ENCODE peak calls at places on chromosomes 4 and X, in five cellular contexts. L, I, S, Q and Z are unnamed samples.

GRCh38 chrX:126847143-126847542 is 27.6 kb downstream of the PRR32 start:
- DNase-seq in I (no peak), L (no peak), Q (no peak), S (no peak), Z (no peak)

GRCh38 chr4:5822617-5823016 is 70.3 kb downstream of the CRMP1 start:
- DNase-seq in Q (no peak), L (no peak), I (no peak), S (no peak), Z (no peak)

GRCh38 chr4:970046-970745 is 3.2 kb downstream of the DGKQ start:
- DNase-seq in I (no peak), Q (no peak), L (no peak), S (no peak), Z (no peak)

GRCh38 chr4:150229538-150229937 is 151.3 kb downstream of the DCLK2 start:
- DNase-seq in Q (no peak), L (no peak), S (no peak), I (no peak), Z (no peak)

GRCh38 chr4:53192017-53192416 is 173.8 kb downstream of the SCFD2 start:
- DNase-seq in Q (no peak), I (no peak), L (no peak), S (no peak), Z (no peak)

GRCh38 chr4:4356106-4357041 is 30.5 kb upstream of the NSG1 start:
- DNase-seq in L (no peak), I (no peak), S (no peak), Q (no peak), Z (no peak)

GRCh38 chr4:170589597-170590191 is 499.9 kb upstream of the AADAT start:
- DNase-seq in S (peak; percentile 37), Q (no peak), L (peak; percentile 41), I (peak; percentile 52), Z (peak; percentile 36)

GRCh38 chrX:69070949-69071650 is 94.2 kb downstream of the PJA1 start:
- DNase-seq in I (no peak), Q (no peak), L (peak; percentile 63), S (no peak), Z (no peak)

GRCh38 chrX:123408856-123409737 is 225.0 kb downstream of the GRIA3 start:
- DNase-seq in L (no peak), I (no peak), Q (no peak), S (peak; percentile 57), Z (no peak)

GRCh38 chrX:130704053-130705038 is 198.7 kb downstream of the ENOX2 start:
- DNase-seq in Q (no peak), S (no peak), I (no peak), L (no peak), Z (peak; percentile 66)

GRCh38 chr4:6463311-6464289 is 8.8 kb downstream of the PPP2R2C start:
- DNase-seq in Q (no peak), I (no peak), L (no peak), S (no peak), Z (no peak)

GRCh38 chr4:138741778-138742377 is 273.7 kb upstream of the NOCT start:
- DNase-seq in I (no peak), Q (no peak), L (no peak), S (no peak), Z (no peak)

GRCh38 chr4:2866160-2866861 is 22.7 kb downstream of the ADD1 start:
- DNase-seq in I (no peak), L (no peak), S (no peak), Q (no peak), Z (peak; percentile 31)

GRCh38 chr4:84965558-84966381 is 720 bp downstream of the WDFY3 start:
- DNase-seq in I (peak; percentile 47), S (no peak), Q (peak; percentile 59), L (peak; percentile 90), Z (peak; percentile 14)

GRCh38 chr4:27807207-27807606 is 946.6 kb downstream of the STIM2 start:
- DNase-seq in Q (no peak), I (no peak), L (no peak), S (no peak), Z (no peak)

GRCh38 chr4:113537183-113537977 is 224.2 kb downstream of the CAMK2D start:
- DNase-seq in S (no peak), Q (no peak), L (no peak), I (no peak), Z (no peak)

GRCh38 chr4:184583738-184584502 is 65.3 kb downstream of the CASP3 start:
- DNase-seq in I (no peak), S (peak; percentile 41), Q (no peak), L (no peak), Z (no peak)

GRCh38 chr4:168607215-168607614 is 110.4 kb downstream of the PALLD start:
- DNase-seq in I (no peak), S (no peak), Q (no peak), L (no peak), Z (no peak)

GRCh38 chr4:6852582-6852981 is 57.0 kb upstream of the TBC1D14 start:
- DNase-seq in I (no peak), L (no peak), S (no peak), Q (no peak), Z (no peak)

GRCh38 chr4:75654905-75655304 is 18.3 kb downstream of the G3BP2 start:
- DNase-seq in I (no peak), L (no peak), S (no peak), Q (no peak), Z (no peak)

GRCh38 chrX:154804957-154805695 is at the start of gene MPP1:
- DNase-seq in L (peak; percentile 89), Q (peak; percentile 88), S (peak; percentile 36), I (peak; percentile 94), Z (no peak)

GRCh38 chrX:65195621-65196020 is 219.4 kb upstream of the ZC4H2 start:
- DNase-seq in Q (no peak), S (no peak), I (no peak), L (no peak), Z (peak; percentile 35)

GRCh38 chr4:56142088-56142487 is 193.3 kb downstream of the CEP135 start:
- DNase-seq in L (no peak), S (no peak), Q (no peak), I (no peak), Z (no peak)

GRCh38 chr4:16508968-16509367 is 282.7 kb upstream of the TAPT1 start:
- DNase-seq in S (no peak), Q (peak; percentile 33), I (no peak), L (no peak), Z (no peak)

GRCh38 chr4:149784018-149784417 is 31.6 kb downstream of the IQCM start:
- DNase-seq in S (no peak), I (no peak), L (no peak), Q (no peak), Z (no peak)

GRCh38 chr4:163108614-163109013 is 58.1 kb downstream of the NAF1 start:
- DNase-seq in Q (no peak), S (no peak), L (no peak), I (no peak), Z (no peak)

GRCh38 chr4:163110442-163110841 is 56.2 kb downstream of the NAF1 start:
- DNase-seq in Q (no peak), L (no peak), S (no peak), I (no peak), Z (no peak)

GRCh38 chr4:163113921-163114703 is 52.6 kb downstream of the NAF1 start:
- DNase-seq in I (no peak), S (no peak), L (no peak), Q (no peak), Z (no peak)

GRCh38 chr4:163109967-163110366 is 56.7 kb downstream of the NAF1 start:
- DNase-seq in Q (no peak), L (no peak), S (no peak), I (no peak), Z (no peak)

DNA sequence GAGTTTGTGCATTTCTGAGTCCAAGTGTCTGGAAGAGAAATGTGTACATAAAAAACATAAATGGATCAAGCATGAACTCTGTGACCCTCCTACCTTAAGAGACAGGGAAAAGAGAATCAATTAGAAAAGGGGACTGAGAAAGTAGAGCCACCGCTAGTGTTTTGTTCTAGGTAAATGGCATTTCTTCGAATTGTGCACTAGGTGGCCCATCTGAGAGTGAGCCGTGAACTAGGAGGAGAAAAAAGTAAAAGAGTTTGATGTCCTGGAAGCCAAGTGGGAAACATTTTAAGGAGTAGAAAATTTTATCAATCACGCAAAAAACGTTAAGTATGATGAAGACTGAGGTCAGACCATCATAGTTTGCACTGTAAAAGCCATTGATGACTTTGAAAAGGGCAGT is 55.1 kb downstream of the NAF1 start:
- DNase-seq in S (no peak), Q (no peak), L (peak; percentile 2), I (peak; percentile 20), Z (no peak)
- TF ChIP-seq FOXM1 in S (no peak), Q (no peak), L (no peak), I (no peak), Z (no peak)

DNA sequence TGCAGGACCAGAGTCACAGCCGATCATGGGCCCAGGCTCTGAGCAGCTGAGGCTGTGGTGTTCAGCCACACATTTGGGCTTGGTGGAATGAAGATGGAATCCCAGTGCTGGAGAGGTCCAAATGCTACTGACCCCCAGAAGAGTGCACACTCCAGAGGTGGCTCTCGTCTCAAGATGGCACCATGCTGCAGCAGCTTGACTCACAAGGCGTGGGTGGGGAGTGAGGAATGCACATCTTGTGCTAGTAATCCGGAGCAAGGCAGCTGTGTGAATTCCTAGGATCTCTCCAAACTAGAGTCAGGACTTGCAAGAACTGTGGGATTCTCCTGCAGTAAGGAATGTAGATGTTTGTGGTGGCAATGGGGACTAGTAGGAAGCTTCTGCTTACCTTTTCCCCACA is 28.7 kb downstream of the RAB28 start:
- DNase-seq in Q (no peak), S (no peak), I (no peak), L (no peak), Z (no peak)
- TF ChIP-seq FOXM1 in Q (no peak), S (no peak), I (no peak), L (no peak), Z (no peak)

DNA sequence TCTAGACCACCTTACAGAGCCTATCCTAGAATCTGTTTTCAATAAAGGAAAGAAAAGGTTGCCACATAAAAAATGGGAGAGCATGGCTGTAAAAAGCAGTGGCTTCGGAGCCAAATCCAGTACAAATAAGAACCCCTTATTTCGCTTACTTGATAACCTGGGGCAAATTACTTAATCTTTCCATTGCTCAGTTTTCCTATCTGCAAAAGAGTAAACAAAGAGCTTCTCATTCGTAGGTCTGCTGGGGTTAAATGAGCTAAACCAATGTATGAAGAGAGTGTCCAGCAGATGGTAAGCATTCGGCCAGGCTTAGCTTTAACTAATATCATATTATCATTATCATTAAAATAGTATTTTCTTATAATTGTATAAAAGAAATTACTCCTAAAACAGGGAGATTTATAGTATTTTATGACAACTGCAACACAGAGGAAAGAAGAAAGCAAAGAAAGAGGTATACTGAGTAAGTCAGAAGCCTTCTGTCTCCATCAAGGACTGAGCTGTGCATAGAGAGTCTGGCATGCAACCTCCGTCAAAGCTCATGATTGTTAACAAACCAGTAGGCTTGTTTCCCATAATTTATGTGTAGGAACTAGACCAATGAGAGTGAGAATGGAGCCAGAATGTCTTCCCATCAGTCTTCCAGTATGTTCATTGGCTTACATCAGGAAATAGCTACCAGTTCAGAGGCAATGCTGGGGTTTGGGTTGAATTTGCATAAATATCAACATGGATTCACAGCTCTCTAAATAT is 364.9 kb downstream of the UNC5C start:
- DNase-seq in Q (no peak), L (no peak), I (no peak), S (no peak), Z (no peak)
- TF ChIP-seq FOXM1 in Q (no peak), L (no peak), I (no peak), S (no peak), Z (no peak)

GRCh38 chr4:175560628-175561027 is 251.4 kb downstream of the GPM6A start:
- DNase-seq in L (peak; percentile 7), S (no peak), I (peak; percentile 12), Q (no peak), Z (no peak)
- TF ChIP-seq FOXM1 in L (no peak), S (no peak), I (no peak), Q (no peak), Z (no peak)